ENCODE peak calls at places on chromosomes 12 and 14, in seven cellular contexts. One of them, this sample, is unnamed.
A peak's percentile ranks its signal among the peaks of the same experiment; 100 is the strongest.

GRCh38 chr12:62715086-62715786 is 219.7 kb downstream of the PPM1H start:
- DNase-seq in testis: peak; percentile 37
- DNase-seq in BE2C: no peak
- DNase-seq in GM23248: no peak
- DNase-seq in CD4-positive, alpha-beta memory T cell: no peak
- DNase-seq in cardiac muscle cell: no peak
- DNase-seq in left ventricle myocardium inferior: peak; percentile 28
- DNase-seq in this sample: no peak

GRCh38 chr12:93469386-93469785 is 2.1 kb downstream of the MRPL42 start:
- DNase-seq in testis: no peak
- DNase-seq in BE2C: no peak
- DNase-seq in GM23248: no peak
- DNase-seq in CD4-positive, alpha-beta memory T cell: no peak
- DNase-seq in cardiac muscle cell: no peak
- DNase-seq in left ventricle myocardium inferior: no peak
- DNase-seq in this sample: no peak

GRCh38 chr14:61893371-61893940 is 131.2 kb downstream of the SNAPC1 start:
- DNase-seq in testis: no peak
- DNase-seq in BE2C: no peak
- DNase-seq in GM23248: no peak
- DNase-seq in CD4-positive, alpha-beta memory T cell: no peak
- DNase-seq in cardiac muscle cell: no peak
- DNase-seq in left ventricle myocardium inferior: no peak
- DNase-seq in this sample: no peak

GRCh38 chr14:42299692-42300091 is 693.0 kb downstream of the LRFN5 start:
- DNase-seq in testis: no peak
- DNase-seq in BE2C: no peak
- DNase-seq in GM23248: no peak
- DNase-seq in CD4-positive, alpha-beta memory T cell: no peak
- DNase-seq in cardiac muscle cell: no peak
- DNase-seq in left ventricle myocardium inferior: no peak
- DNase-seq in this sample: no peak

GRCh38 chr14:90168425-90169105 is 87.8 kb upstream of the PSMC1 start:
- DNase-seq in testis: no peak
- DNase-seq in BE2C: no peak
- DNase-seq in GM23248: peak; percentile 69
- DNase-seq in CD4-positive, alpha-beta memory T cell: no peak
- DNase-seq in cardiac muscle cell: no peak
- DNase-seq in left ventricle myocardium inferior: no peak
- DNase-seq in this sample: no peak

GRCh38 chr12:127064207-127064606 is 1202.8 kb upstream of the TMEM132C start:
- DNase-seq in testis: no peak
- DNase-seq in BE2C: no peak
- DNase-seq in GM23248: no peak
- DNase-seq in CD4-positive, alpha-beta memory T cell: no peak
- DNase-seq in cardiac muscle cell: no peak
- DNase-seq in left ventricle myocardium inferior: no peak
- DNase-seq in this sample: no peak

GRCh38 chr14:67695394-67695949 is at the start of gene RDH11:
- DNase-seq in testis: peak; percentile 95
- DNase-seq in BE2C: peak; percentile 90
- DNase-seq in GM23248: peak; percentile 97
- DNase-seq in CD4-positive, alpha-beta memory T cell: peak; percentile 87
- DNase-seq in cardiac muscle cell: peak; percentile 94
- DNase-seq in left ventricle myocardium inferior: peak; percentile 79
- DNase-seq in this sample: peak; percentile 88

GRCh38 chr12:101021442-101021841 is 188.6 kb downstream of the SLC5A8 start:
- DNase-seq in testis: no peak
- DNase-seq in BE2C: no peak
- DNase-seq in GM23248: peak; percentile 22
- DNase-seq in CD4-positive, alpha-beta memory T cell: no peak
- DNase-seq in cardiac muscle cell: no peak
- DNase-seq in left ventricle myocardium inferior: no peak
- DNase-seq in this sample: no peak

GRCh38 chr14:20873370-20874177 is 17.6 kb upstream of the RNASE3 start:
- DNase-seq in testis: peak; percentile 92
- DNase-seq in BE2C: peak; percentile 70
- DNase-seq in GM23248: peak; percentile 80
- DNase-seq in CD4-positive, alpha-beta memory T cell: peak; percentile 66
- DNase-seq in cardiac muscle cell: peak; percentile 78
- DNase-seq in left ventricle myocardium inferior: peak; percentile 87
- DNase-seq in this sample: peak; percentile 62

GRCh38 chr12:19925881-19926665 is 442.3 kb upstream of the PDE3A start:
- DNase-seq in testis: no peak
- DNase-seq in BE2C: no peak
- DNase-seq in GM23248: no peak
- DNase-seq in CD4-positive, alpha-beta memory T cell: no peak
- DNase-seq in cardiac muscle cell: no peak
- DNase-seq in left ventricle myocardium inferior: no peak
- DNase-seq in this sample: no peak

GRCh38 chr12:78795934-78796445 is 68.6 kb upstream of the SYT1 start:
- DNase-seq in testis: no peak
- DNase-seq in BE2C: no peak
- DNase-seq in GM23248: no peak
- DNase-seq in CD4-positive, alpha-beta memory T cell: no peak
- DNase-seq in cardiac muscle cell: no peak
- DNase-seq in left ventricle myocardium inferior: no peak
- DNase-seq in this sample: no peak

GRCh38 chr12:96335270-96335669 is 65.0 kb downstream of the CDK17 start:
- DNase-seq in testis: no peak
- DNase-seq in BE2C: no peak
- DNase-seq in GM23248: no peak
- DNase-seq in CD4-positive, alpha-beta memory T cell: peak; percentile 14
- DNase-seq in cardiac muscle cell: no peak
- DNase-seq in left ventricle myocardium inferior: no peak
- DNase-seq in this sample: no peak

GRCh38 chr12:4742421-4742970 is 22.3 kb downstream of the GALNT8 start:
- DNase-seq in testis: no peak
- DNase-seq in BE2C: no peak
- DNase-seq in GM23248: no peak
- DNase-seq in CD4-positive, alpha-beta memory T cell: no peak
- DNase-seq in cardiac muscle cell: no peak
- DNase-seq in left ventricle myocardium inferior: no peak
- DNase-seq in this sample: no peak

GRCh38 chr14:100747021-100747586 is 20.4 kb downstream of the DLK1 start:
- DNase-seq in testis: no peak
- DNase-seq in BE2C: no peak
- DNase-seq in GM23248: peak; percentile 99
- DNase-seq in CD4-positive, alpha-beta memory T cell: no peak
- DNase-seq in cardiac muscle cell: no peak
- DNase-seq in left ventricle myocardium inferior: no peak
- DNase-seq in this sample: no peak

GRCh38 chr14:54647378-54647777 is 80.5 kb downstream of the SAMD4A start:
- DNase-seq in testis: no peak
- DNase-seq in BE2C: no peak
- DNase-seq in GM23248: no peak
- DNase-seq in CD4-positive, alpha-beta memory T cell: no peak
- DNase-seq in cardiac muscle cell: no peak
- DNase-seq in left ventricle myocardium inferior: no peak
- DNase-seq in this sample: no peak

GRCh38 chr14:22472466-22472865 is 116.6 kb downstream of the DAD1 start:
- DNase-seq in testis: no peak
- DNase-seq in BE2C: no peak
- DNase-seq in GM23248: no peak
- DNase-seq in CD4-positive, alpha-beta memory T cell: no peak
- DNase-seq in cardiac muscle cell: no peak
- DNase-seq in left ventricle myocardium inferior: no peak
- DNase-seq in this sample: no peak

GRCh38 chr12:95179011-95179410 is 38.3 kb downstream of the FGD6 start:
- DNase-seq in testis: no peak
- DNase-seq in BE2C: no peak
- DNase-seq in GM23248: no peak
- DNase-seq in CD4-positive, alpha-beta memory T cell: no peak
- DNase-seq in cardiac muscle cell: no peak
- DNase-seq in left ventricle myocardium inferior: no peak
- DNase-seq in this sample: no peak

GRCh38 chr12:5963515-5963914 is 18.5 kb upstream of the ANO2 start:
- DNase-seq in testis: no peak
- DNase-seq in BE2C: no peak
- DNase-seq in GM23248: no peak
- DNase-seq in CD4-positive, alpha-beta memory T cell: no peak
- DNase-seq in cardiac muscle cell: no peak
- DNase-seq in left ventricle myocardium inferior: no peak
- DNase-seq in this sample: no peak

GRCh38 chr14:49250109-49250508 is 336.1 kb downstream of the RPS29 start:
- DNase-seq in testis: no peak
- DNase-seq in BE2C: no peak
- DNase-seq in GM23248: peak; percentile 64
- DNase-seq in CD4-positive, alpha-beta memory T cell: no peak
- DNase-seq in cardiac muscle cell: no peak
- DNase-seq in left ventricle myocardium inferior: no peak
- DNase-seq in this sample: no peak

DNA sequence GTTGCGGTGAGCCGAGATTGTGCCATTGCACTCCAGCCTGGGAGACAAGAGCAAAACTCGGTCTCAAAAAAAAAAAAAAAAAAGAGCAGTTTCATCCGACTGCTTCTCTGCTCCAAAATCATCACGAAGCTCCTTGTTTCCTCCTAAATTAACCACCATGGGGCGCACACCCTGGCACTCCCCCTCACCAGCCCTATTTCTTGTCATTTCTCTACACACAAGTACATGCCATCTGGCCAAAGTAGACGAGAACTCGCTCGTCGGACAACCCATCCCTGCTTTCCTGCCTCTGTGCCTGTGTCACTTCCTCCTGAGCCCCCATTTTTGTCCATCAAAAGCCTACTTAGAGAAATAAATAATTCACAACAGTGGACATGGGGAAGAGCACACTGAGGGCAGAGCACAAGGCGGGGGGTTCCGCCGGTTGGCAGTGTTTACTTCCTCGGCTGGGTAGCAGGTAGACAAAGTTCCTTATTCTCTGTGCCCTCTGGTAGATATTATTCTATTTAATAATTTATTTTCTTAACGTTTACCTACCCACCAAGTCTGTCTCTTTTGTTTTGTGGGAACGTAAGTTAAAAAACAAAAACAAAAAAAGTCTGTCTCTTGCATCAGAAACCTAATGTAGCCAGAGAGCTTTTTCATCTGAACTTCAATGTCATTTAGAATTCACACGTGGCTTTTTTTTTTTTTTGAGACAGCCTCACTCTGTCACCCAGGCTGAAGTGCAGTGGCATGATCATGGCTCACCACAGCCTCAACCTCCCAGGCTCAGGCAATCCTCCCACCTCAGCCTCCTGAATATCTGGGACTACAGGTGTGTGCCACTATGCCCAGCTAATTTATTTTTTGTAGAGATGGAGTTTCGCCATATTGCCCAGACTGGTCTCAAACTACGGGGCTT is 6.0 kb downstream of the VPS37B start:
- DNase-seq in testis: no peak
- DNase-seq in BE2C: no peak
- DNase-seq in GM23248: no peak
- DNase-seq in CD4-positive, alpha-beta memory T cell: no peak
- DNase-seq in cardiac muscle cell: no peak
- DNase-seq in left ventricle myocardium inferior: no peak
- DNase-seq in this sample: no peak
- H3K4me1 ChIP-seq in testis: peaks cover 57% of the 10 kb centered on the region
- H3K4me1 ChIP-seq in BE2C: peaks cover 16% of the 10 kb centered on the region
- H3K4me1 ChIP-seq in GM23248: peaks cover 73% of the 10 kb centered on the region
- H3K4me1 ChIP-seq in CD4-positive, alpha-beta memory T cell: peaks cover 88% of the 10 kb centered on the region
- H3K4me1 ChIP-seq in cardiac muscle cell: peaks cover 55% of the 10 kb centered on the region
- H3K4me1 ChIP-seq in left ventricle myocardium inferior: peaks cover 95% of the 10 kb centered on the region
- H3K4me1 ChIP-seq in this sample: peaks cover 82% of the 10 kb centered on the region

GRCh38 chr14:69643430-69644200 is 32.2 kb downstream of the SUSD6 start:
- DNase-seq in testis: no peak
- DNase-seq in BE2C: no peak
- DNase-seq in GM23248: peak; percentile 54
- DNase-seq in CD4-positive, alpha-beta memory T cell: no peak
- DNase-seq in cardiac muscle cell: no peak
- DNase-seq in left ventricle myocardium inferior: no peak
- DNase-seq in this sample: no peak
- H3K4me1 ChIP-seq in testis: peaks cover 18% of the 10 kb centered on the region
- H3K4me1 ChIP-seq in BE2C: no peaks in the 10 kb centered on the region
- H3K4me1 ChIP-seq in GM23248: peaks cover 13% of the 10 kb centered on the region
- H3K4me1 ChIP-seq in CD4-positive, alpha-beta memory T cell: peaks cover 65% of the 10 kb centered on the region
- H3K4me1 ChIP-seq in cardiac muscle cell: peaks cover 21% of the 10 kb centered on the region
- H3K4me1 ChIP-seq in left ventricle myocardium inferior: peaks cover 74% of the 10 kb centered on the region
- H3K4me1 ChIP-seq in this sample: peaks cover 54% of the 10 kb centered on the region

GRCh38 chr12:122150127-122150681 is 23.8 kb downstream of the IL31 start:
- DNase-seq in testis: no peak
- DNase-seq in BE2C: no peak
- DNase-seq in GM23248: no peak
- DNase-seq in CD4-positive, alpha-beta memory T cell: no peak
- DNase-seq in cardiac muscle cell: no peak
- DNase-seq in left ventricle myocardium inferior: no peak
- DNase-seq in this sample: no peak

GRCh38 chr12:122144885-122145284 is 29.1 kb downstream of the IL31 start:
- DNase-seq in testis: no peak
- DNase-seq in BE2C: no peak
- DNase-seq in GM23248: no peak
- DNase-seq in CD4-positive, alpha-beta memory T cell: no peak
- DNase-seq in cardiac muscle cell: no peak
- DNase-seq in left ventricle myocardium inferior: no peak
- DNase-seq in this sample: no peak

GRCh38 chr12:122145505-122146330 is 28.3 kb downstream of the IL31 start:
- DNase-seq in testis: no peak
- DNase-seq in BE2C: no peak
- DNase-seq in GM23248: no peak
- DNase-seq in CD4-positive, alpha-beta memory T cell: no peak
- DNase-seq in cardiac muscle cell: no peak
- DNase-seq in left ventricle myocardium inferior: no peak
- DNase-seq in this sample: no peak

GRCh38 chr12:122147514-122148290 is 26.3 kb downstream of the IL31 start:
- DNase-seq in testis: no peak
- DNase-seq in BE2C: no peak
- DNase-seq in GM23248: no peak
- DNase-seq in CD4-positive, alpha-beta memory T cell: no peak
- DNase-seq in cardiac muscle cell: no peak
- DNase-seq in left ventricle myocardium inferior: no peak
- DNase-seq in this sample: no peak

GRCh38 chr12:122148657-122149056 is 25.4 kb downstream of the IL31 start:
- DNase-seq in testis: no peak
- DNase-seq in BE2C: no peak
- DNase-seq in GM23248: peak; percentile 14
- DNase-seq in CD4-positive, alpha-beta memory T cell: no peak
- DNase-seq in cardiac muscle cell: no peak
- DNase-seq in left ventricle myocardium inferior: no peak
- DNase-seq in this sample: no peak
- H3K4me1 ChIP-seq in testis: no peaks in the 10 kb centered on the region
- H3K4me1 ChIP-seq in BE2C: peaks cover 8% of the 10 kb centered on the region
- H3K4me1 ChIP-seq in GM23248: no peaks in the 10 kb centered on the region
- H3K4me1 ChIP-seq in CD4-positive, alpha-beta memory T cell: no peaks in the 10 kb centered on the region
- H3K4me1 ChIP-seq in cardiac muscle cell: no peaks in the 10 kb centered on the region
- H3K4me1 ChIP-seq in left ventricle myocardium inferior: no peaks in the 10 kb centered on the region
- H3K4me1 ChIP-seq in this sample: no peaks in the 10 kb centered on the region

GRCh38 chr12:24901975-24902461 is 46.9 kb downstream of the BCAT1 start:
- DNase-seq in testis: peak; percentile 49
- DNase-seq in BE2C: peak; percentile 51
- DNase-seq in GM23248: no peak
- DNase-seq in CD4-positive, alpha-beta memory T cell: no peak
- DNase-seq in cardiac muscle cell: peak; percentile 19
- DNase-seq in left ventricle myocardium inferior: no peak
- DNase-seq in this sample: no peak
- H3K4me1 ChIP-seq in testis: no peaks in the 10 kb centered on the region
- H3K4me1 ChIP-seq in BE2C: peaks cover 2% of the 10 kb centered on the region
- H3K4me1 ChIP-seq in GM23248: peaks cover 62% of the 10 kb centered on the region
- H3K4me1 ChIP-seq in CD4-positive, alpha-beta memory T cell: peaks cover 24% of the 10 kb centered on the region
- H3K4me1 ChIP-seq in cardiac muscle cell: no peaks in the 10 kb centered on the region
- H3K4me1 ChIP-seq in left ventricle myocardium inferior: peaks cover 23% of the 10 kb centered on the region
- H3K4me1 ChIP-seq in this sample: no peaks in the 10 kb centered on the region

This sample was measured in CD8-positive, alpha-beta memory T cell.